ENCODE peak calls at places on chromosome 19, in seven cellular contexts. One of them, this sample, is unnamed.

GRCh38 chr19:17226002-17226933 is at the start of gene OCEL1:
- DNase-seq in cardiac fibroblast: peak
- DNase-seq in cardiac muscle cell: peak
- DNase-seq in GM23248: peak
- DNase-seq in thyroid gland: peak
- DNase-seq in endothelial cell of umbilical vein: peak
- DNase-seq in HL-60: peak
- DNase-seq in this sample: peak

GRCh38 chr19:38369584-38369983 is 4.8 kb upstream of the PSMD8 start:
- DNase-seq in HL-60: no peak
- DNase-seq in cardiac fibroblast: no peak
- DNase-seq in GM23248: no peak
- DNase-seq in thyroid gland: no peak
- DNase-seq in endothelial cell of umbilical vein: no peak
- DNase-seq in cardiac muscle cell: no peak
- DNase-seq in this sample: no peak

GRCh38 chr19:55301459-55302331 is 17.9 kb downstream of the BRSK1 start:
- DNase-seq in GM23248: peak
- DNase-seq in endothelial cell of umbilical vein: peak
- DNase-seq in cardiac fibroblast: peak
- DNase-seq in HL-60: peak
- DNase-seq in cardiac muscle cell: peak
- DNase-seq in thyroid gland: peak
- DNase-seq in this sample: peak

GRCh38 chr19:39846678-39847486 is 703 bp upstream of the FBL start:
- DNase-seq in thyroid gland: no peak
- DNase-seq in GM23248: peak
- DNase-seq in endothelial cell of umbilical vein: no peak
- DNase-seq in cardiac muscle cell: peak
- DNase-seq in cardiac fibroblast: peak
- DNase-seq in HL-60: no peak
- DNase-seq in this sample: no peak

GRCh38 chr19:7618366-7618765 is 11.0 kb downstream of the XAB2 start:
- DNase-seq in endothelial cell of umbilical vein: no peak
- DNase-seq in cardiac muscle cell: no peak
- DNase-seq in HL-60: no peak
- DNase-seq in GM23248: peak
- DNase-seq in cardiac fibroblast: no peak
- DNase-seq in thyroid gland: peak
- DNase-seq in this sample: no peak

GRCh38 chr19:52492201-52492960 is 35.1 kb upstream of the ZNF808 start:
- DNase-seq in thyroid gland: peak
- DNase-seq in HL-60: no peak
- DNase-seq in cardiac muscle cell: peak
- DNase-seq in GM23248: peak
- DNase-seq in endothelial cell of umbilical vein: no peak
- DNase-seq in cardiac fibroblast: no peak
- DNase-seq in this sample: no peak

GRCh38 chr19:18496167-18496979 is 25.5 kb downstream of the ELL start:
- DNase-seq in cardiac muscle cell: no peak
- DNase-seq in GM23248: peak
- DNase-seq in thyroid gland: peak
- DNase-seq in endothelial cell of umbilical vein: no peak
- DNase-seq in HL-60: peak
- DNase-seq in cardiac fibroblast: peak
- DNase-seq in this sample: no peak

GRCh38 chr19:37986048-37986750 is 79.2 kb downstream of the SIPA1L3 start:
- DNase-seq in HL-60: peak
- DNase-seq in GM23248: no peak
- DNase-seq in thyroid gland: peak
- DNase-seq in cardiac fibroblast: no peak
- DNase-seq in cardiac muscle cell: no peak
- DNase-seq in endothelial cell of umbilical vein: no peak
- DNase-seq in this sample: no peak

GRCh38 chr19:17780781-17781180 is 14.2 kb upstream of the B3GNT3 start:
- DNase-seq in cardiac muscle cell: no peak
- DNase-seq in HL-60: no peak
- DNase-seq in endothelial cell of umbilical vein: no peak
- DNase-seq in cardiac fibroblast: no peak
- DNase-seq in thyroid gland: no peak
- DNase-seq in GM23248: no peak
- DNase-seq in this sample: no peak

GRCh38 chr19:16330811-16331690 is 6.4 kb downstream of the KLF2 start:
- DNase-seq in cardiac muscle cell: no peak
- DNase-seq in thyroid gland: no peak
- DNase-seq in HL-60: no peak
- DNase-seq in GM23248: peak
- DNase-seq in cardiac fibroblast: no peak
- DNase-seq in endothelial cell of umbilical vein: no peak
- DNase-seq in this sample: no peak

GRCh38 chr19:10113964-10114650 is 2.6 kb downstream of the P2RY11 start:
- DNase-seq in thyroid gland: no peak
- DNase-seq in HL-60: no peak
- DNase-seq in endothelial cell of umbilical vein: no peak
- DNase-seq in GM23248: peak
- DNase-seq in cardiac fibroblast: no peak
- DNase-seq in cardiac muscle cell: no peak
- DNase-seq in this sample: no peak

GRCh38 chr19:49151339-49152217 is 3.6 kb downstream of the HRC start:
- DNase-seq in HL-60: no peak
- DNase-seq in cardiac fibroblast: peak
- DNase-seq in endothelial cell of umbilical vein: peak
- DNase-seq in GM23248: peak
- DNase-seq in cardiac muscle cell: peak
- DNase-seq in thyroid gland: peak
- DNase-seq in this sample: no peak

GRCh38 chr19:11138659-11139526 is 16.7 kb downstream of the SPC24 start:
- DNase-seq in thyroid gland: peak
- DNase-seq in cardiac muscle cell: peak
- DNase-seq in cardiac fibroblast: peak
- DNase-seq in GM23248: peak
- DNase-seq in endothelial cell of umbilical vein: peak
- DNase-seq in HL-60: peak
- DNase-seq in this sample: peak

GRCh38 chr19:49421039-49421877 is 2.0 kb downstream of the PTH2 start:
- DNase-seq in GM23248: peak
- DNase-seq in thyroid gland: peak
- DNase-seq in cardiac muscle cell: peak
- DNase-seq in HL-60: peak
- DNase-seq in endothelial cell of umbilical vein: peak
- DNase-seq in cardiac fibroblast: peak
- DNase-seq in this sample: no peak

GRCh38 chr19:16273005-16273404 is 51.6 kb upstream of the KLF2 start:
- DNase-seq in GM23248: no peak
- DNase-seq in cardiac fibroblast: no peak
- DNase-seq in endothelial cell of umbilical vein: no peak
- DNase-seq in thyroid gland: no peak
- DNase-seq in HL-60: no peak
- DNase-seq in cardiac muscle cell: peak
- DNase-seq in this sample: no peak

GRCh38 chr19:45439569-45440258 is 16.0 kb upstream of the ERCC1 start:
- DNase-seq in endothelial cell of umbilical vein: peak
- DNase-seq in thyroid gland: peak
- DNase-seq in cardiac muscle cell: peak
- DNase-seq in GM23248: peak
- DNase-seq in HL-60: peak
- DNase-seq in cardiac fibroblast: peak
- DNase-seq in this sample: no peak

GRCh38 chr19:55579766-55580621 is 654 bp downstream of the ZNF579 start:
- DNase-seq in HL-60: no peak
- DNase-seq in thyroid gland: peak
- DNase-seq in GM23248: peak
- DNase-seq in endothelial cell of umbilical vein: peak
- DNase-seq in cardiac fibroblast: peak
- DNase-seq in cardiac muscle cell: peak
- DNase-seq in this sample: no peak

GRCh38 chr19:7177926-7178325 is 108.4 kb downstream of the ZNF557 start:
- DNase-seq in GM23248: peak
- DNase-seq in cardiac fibroblast: peak
- DNase-seq in HL-60: no peak
- DNase-seq in thyroid gland: no peak
- DNase-seq in endothelial cell of umbilical vein: no peak
- DNase-seq in cardiac muscle cell: no peak
- DNase-seq in this sample: no peak

DNA sequence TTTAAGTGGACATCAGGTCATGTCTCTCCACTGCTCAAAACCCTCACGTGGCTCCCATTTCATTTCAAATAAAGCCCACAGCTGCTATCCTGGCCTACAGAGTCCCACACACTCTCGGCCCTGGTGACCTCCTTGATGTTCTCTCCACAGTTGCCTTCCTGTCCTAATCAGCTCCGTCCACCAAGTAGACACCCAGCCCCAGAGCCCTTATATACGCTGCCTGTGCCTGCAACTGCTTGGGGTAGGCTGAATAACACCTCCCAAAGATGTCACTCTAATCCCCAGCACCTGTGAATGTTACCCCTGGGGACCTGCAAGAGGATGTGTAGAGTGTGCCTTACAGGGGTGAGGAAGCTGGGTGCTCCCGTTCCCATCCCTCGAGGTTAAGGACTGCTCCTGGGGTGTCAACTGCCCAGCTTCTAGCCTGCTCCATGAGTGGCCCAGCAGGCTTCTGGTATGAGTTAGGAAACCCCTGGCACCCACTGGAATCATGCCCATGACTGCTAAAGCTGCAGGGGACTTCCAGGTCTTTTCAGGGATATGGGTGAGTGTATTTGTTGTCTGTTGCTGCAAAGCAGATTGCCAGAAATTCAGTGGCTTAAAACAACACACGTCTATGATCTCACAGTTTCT is 6.0 kb downstream of the FAM187B start:
- DNase-seq in HL-60: no peak
- DNase-seq in thyroid gland: no peak
- DNase-seq in GM23248: no peak
- DNase-seq in cardiac muscle cell: no peak
- DNase-seq in cardiac fibroblast: no peak
- DNase-seq in endothelial cell of umbilical vein: no peak
- DNase-seq in this sample: no peak
- H3K4me3 ChIP-seq in HL-60: no peak
- H3K4me3 ChIP-seq in thyroid gland: no peak
- H3K4me3 ChIP-seq in GM23248: no peak
- H3K4me3 ChIP-seq in cardiac muscle cell: no peak
- H3K4me3 ChIP-seq in cardiac fibroblast: no peak
- H3K4me3 ChIP-seq in endothelial cell of umbilical vein: no peak
- H3K4me3 ChIP-seq in this sample: no peak

GRCh38 chr19:1151037-1151716 is 22.9 kb downstream of the SBNO2 start:
- DNase-seq in cardiac muscle cell: no peak
- DNase-seq in GM23248: no peak
- DNase-seq in cardiac fibroblast: no peak
- DNase-seq in thyroid gland: no peak
- DNase-seq in endothelial cell of umbilical vein: no peak
- DNase-seq in HL-60: no peak
- DNase-seq in this sample: no peak
- H3K4me3 ChIP-seq in cardiac muscle cell: no peak
- H3K4me3 ChIP-seq in GM23248: no peak
- H3K4me3 ChIP-seq in cardiac fibroblast: no peak
- H3K4me3 ChIP-seq in thyroid gland: no peak
- H3K4me3 ChIP-seq in endothelial cell of umbilical vein: no peak
- H3K4me3 ChIP-seq in HL-60: no peak
- H3K4me3 ChIP-seq in this sample: no peak

GRCh38 chr19:46495789-46496099 is at the start of gene PNMA8B:
- DNase-seq in HL-60: no peak
- DNase-seq in GM23248: peak
- DNase-seq in thyroid gland: peak
- DNase-seq in cardiac fibroblast: peak
- DNase-seq in endothelial cell of umbilical vein: no peak
- DNase-seq in cardiac muscle cell: peak
- DNase-seq in this sample: no peak
- H3K4me3 ChIP-seq in HL-60: no peak
- H3K4me3 ChIP-seq in GM23248: no peak
- H3K4me3 ChIP-seq in thyroid gland: no peak
- H3K4me3 ChIP-seq in cardiac fibroblast: peak
- H3K4me3 ChIP-seq in endothelial cell of umbilical vein: no peak
- H3K4me3 ChIP-seq in cardiac muscle cell: peak
- H3K4me3 ChIP-seq in this sample: peak

GRCh38 chr19:20072936-20073335 is 4.9 kb upstream of the ZNF90 start:
- DNase-seq in GM23248: no peak
- DNase-seq in cardiac muscle cell: no peak
- DNase-seq in cardiac fibroblast: no peak
- DNase-seq in endothelial cell of umbilical vein: no peak
- DNase-seq in HL-60: no peak
- DNase-seq in thyroid gland: peak
- DNase-seq in this sample: no peak

GRCh38 chr19:20066861-20067260 is 10.9 kb upstream of the ZNF90 start:
- DNase-seq in endothelial cell of umbilical vein: no peak
- DNase-seq in thyroid gland: no peak
- DNase-seq in GM23248: no peak
- DNase-seq in cardiac muscle cell: no peak
- DNase-seq in HL-60: no peak
- DNase-seq in cardiac fibroblast: no peak
- DNase-seq in this sample: no peak

GRCh38 chr19:20070691-20071090 is 7.1 kb upstream of the ZNF90 start:
- DNase-seq in cardiac muscle cell: no peak
- DNase-seq in endothelial cell of umbilical vein: no peak
- DNase-seq in cardiac fibroblast: no peak
- DNase-seq in GM23248: no peak
- DNase-seq in thyroid gland: peak
- DNase-seq in HL-60: no peak
- DNase-seq in this sample: no peak

DNA sequence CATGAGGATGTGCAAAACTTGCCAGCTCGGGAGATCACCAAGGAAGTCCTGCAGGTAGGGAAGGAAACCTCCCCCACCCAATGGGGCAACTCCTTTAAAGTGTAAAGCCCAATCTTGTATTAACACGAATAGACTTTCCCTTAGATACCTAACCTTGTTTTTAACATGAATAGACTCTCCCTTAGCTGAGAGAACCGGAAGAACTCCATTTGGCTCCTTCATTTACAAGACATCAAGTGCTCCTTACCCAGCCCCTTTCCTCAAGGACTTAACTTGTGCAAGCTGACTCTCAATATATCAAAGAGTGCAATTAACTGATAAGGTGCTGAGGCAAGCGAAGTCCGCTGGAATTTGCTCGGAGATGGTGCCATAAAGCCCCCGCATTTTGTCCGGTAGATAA is 9.9 kb upstream of the ZNF90 start:
- DNase-seq in cardiac muscle cell: no peak
- DNase-seq in HL-60: no peak
- DNase-seq in endothelial cell of umbilical vein: no peak
- DNase-seq in GM23248: no peak
- DNase-seq in cardiac fibroblast: no peak
- DNase-seq in thyroid gland: no peak
- DNase-seq in this sample: no peak
- H3K4me3 ChIP-seq in cardiac muscle cell: no peak
- H3K4me3 ChIP-seq in HL-60: no peak
- H3K4me3 ChIP-seq in endothelial cell of umbilical vein: no peak
- H3K4me3 ChIP-seq in GM23248: no peak
- H3K4me3 ChIP-seq in cardiac fibroblast: no peak
- H3K4me3 ChIP-seq in thyroid gland: no peak
- H3K4me3 ChIP-seq in this sample: no peak

DNA sequence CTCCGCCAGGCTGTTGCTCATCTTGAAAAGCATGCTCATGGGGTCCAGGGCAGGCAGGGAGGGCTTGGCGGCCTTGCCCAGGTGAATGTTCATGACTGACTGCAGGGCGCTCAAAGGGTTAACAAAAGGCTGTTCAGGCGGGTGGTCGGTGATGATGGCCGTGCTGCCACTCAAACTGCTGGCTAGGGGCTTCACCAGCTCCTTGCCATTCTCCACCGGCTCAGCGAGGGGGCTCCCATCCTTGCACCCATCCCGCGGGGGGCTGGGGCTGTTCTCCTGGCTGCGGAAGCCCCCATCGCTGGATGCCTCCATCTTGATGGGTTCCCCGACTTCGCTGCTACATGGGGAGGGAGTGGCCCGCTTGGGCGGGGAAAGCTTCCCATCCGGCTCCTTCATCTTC is 71.7 kb downstream of the TSHZ3 start:
- DNase-seq in cardiac fibroblast: no peak
- DNase-seq in cardiac muscle cell: no peak
- DNase-seq in GM23248: no peak
- DNase-seq in endothelial cell of umbilical vein: no peak
- DNase-seq in thyroid gland: no peak
- DNase-seq in HL-60: no peak
- DNase-seq in this sample: no peak
- H3K4me3 ChIP-seq in cardiac fibroblast: no peak
- H3K4me3 ChIP-seq in cardiac muscle cell: no peak
- H3K4me3 ChIP-seq in GM23248: no peak
- H3K4me3 ChIP-seq in endothelial cell of umbilical vein: no peak
- H3K4me3 ChIP-seq in thyroid gland: no peak
- H3K4me3 ChIP-seq in HL-60: no peak
- H3K4me3 ChIP-seq in this sample: no peak

This sample was measured in skeletal muscle cell.